ENCODE peak calls at places on chromosomes 2 and 18, in five cellular contexts. F is fibroblast of lung, U is MM.1S, G is HCT116, Z is dorsolateral prefrontal cortex. T is an unnamed sample.

GRCh38 chr2:23289671-23290070 is 95.3 kb upstream of the KLHL29 start:
- DNase-seq in Z (no peak), F (no peak), G (no peak), U (no peak), T (no peak)

GRCh38 chr2:163157891-163158511 is 319.4 kb upstream of the KCNH7 start:
- DNase-seq in F (peak), Z (no peak), G (no peak), U (no peak), T (no peak)

GRCh38 chr2:226601881-226602280 is 197.7 kb downstream of the IRS1 start:
- DNase-seq in U (no peak), Z (no peak), G (no peak), F (peak), T (no peak)

GRCh38 chr2:56380861-56381260 is 197.1 kb downstream of the CCDC85A start:
- DNase-seq in U (no peak), F (no peak), Z (no peak), G (no peak), T (no peak)

GRCh38 chr2:100013892-100014677 is 128.3 kb downstream of the AFF3 start:
- DNase-seq in U (no peak), F (peak), G (peak), Z (no peak), T (peak)

GRCh38 chr18:44895176-44895798 is 214.6 kb downstream of the SETBP1 start:
- DNase-seq in G (no peak), U (peak), Z (no peak), F (peak), T (no peak)

GRCh38 chr18:45164551-45164950 is 450.7 kb upstream of the SLC14A2 start:
- DNase-seq in F (peak), G (no peak), Z (no peak), U (no peak), T (no peak)

GRCh38 chr2:233385489-233386044 is 31.3 kb downstream of the DGKD start:
- DNase-seq in Z (no peak), F (no peak), G (no peak), U (peak), T (no peak)

GRCh38 chr2:71831208-71831577 is 316.5 kb downstream of the CYP26B1 start:
- DNase-seq in Z (no peak), G (no peak), U (no peak), F (peak), T (peak)

GRCh38 chr2:10750610-10751009 is 29.2 kb downstream of the ATP6V1C2 start:
- DNase-seq in Z (no peak), U (no peak), F (peak), G (no peak), T (no peak)

GRCh38 chr18:80183273-80184050 is 63.9 kb downstream of the PARD6G start:
- DNase-seq in F (no peak), G (no peak), Z (no peak), U (no peak), T (no peak)

GRCh38 chr18:58364867-58365533 is 263.9 kb downstream of the ALPK2 start:
- DNase-seq in F (peak), U (no peak), G (no peak), Z (no peak), T (no peak)

GRCh38 chr2:8659735-8660492 is 21.9 kb upstream of the ID2 start:
- DNase-seq in G (no peak), U (no peak), Z (no peak), F (no peak), T (no peak)

GRCh38 chr2:45483997-45484396 is 127.1 kb downstream of the SRBD1 start:
- DNase-seq in Z (no peak), U (no peak), F (no peak), G (peak), T (no peak)

GRCh38 chr2:48450256-48450655 is 79.7 kb upstream of the STON1 start:
- DNase-seq in U (no peak), G (no peak), F (no peak), Z (no peak), T (no peak)

GRCh38 chr2:48448274-48449061 is 81.5 kb upstream of the STON1 start:
- DNase-seq in U (peak), Z (no peak), F (peak), G (no peak), T (no peak)

GRCh38 chr2:48444404-48444803 is 85.5 kb upstream of the STON1 start:
- DNase-seq in F (no peak), U (peak), Z (no peak), G (no peak), T (no peak)

GRCh38 chr2:48442610-48443360 is 87.2 kb upstream of the STON1 start:
- DNase-seq in F (no peak), G (no peak), U (no peak), Z (no peak), T (no peak)

DNA sequence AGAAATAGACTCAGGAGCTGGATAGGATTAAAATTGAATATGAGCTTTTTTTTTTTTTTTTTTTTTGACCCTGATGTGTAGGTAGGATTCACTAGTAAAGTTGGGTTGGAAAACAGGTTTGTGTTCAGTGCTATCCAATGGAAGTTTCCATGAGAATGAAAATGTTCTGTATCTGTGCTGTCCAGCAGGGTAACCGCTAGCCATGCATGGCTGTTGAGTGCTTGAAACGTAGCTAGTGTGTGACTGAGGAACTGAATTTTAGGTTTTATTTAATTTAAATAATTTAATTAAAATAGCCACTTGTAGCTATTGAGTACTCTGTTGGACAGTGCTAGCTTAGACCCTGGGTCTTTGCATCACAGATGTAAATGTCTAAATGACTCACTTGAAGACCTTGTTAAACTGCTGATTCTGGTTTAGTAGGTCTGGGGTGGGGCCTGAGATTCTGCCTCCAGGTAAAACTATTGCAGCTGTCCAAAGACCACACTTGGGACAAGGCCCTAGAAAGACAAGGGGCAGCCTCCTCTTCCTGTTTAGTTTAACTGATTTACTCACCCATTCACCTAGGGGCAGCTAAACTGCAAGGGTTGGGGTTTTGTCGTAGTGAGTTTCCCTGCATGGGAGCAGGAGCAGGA is 84.7 kb upstream of the STON1 start:
- DNase-seq in Z (no peak), U (no peak), G (no peak), F (no peak), T (no peak)
- H3K4me3 ChIP-seq in Z (no peak), U (no peak), G (no peak), F (no peak), T (no peak)

DNA sequence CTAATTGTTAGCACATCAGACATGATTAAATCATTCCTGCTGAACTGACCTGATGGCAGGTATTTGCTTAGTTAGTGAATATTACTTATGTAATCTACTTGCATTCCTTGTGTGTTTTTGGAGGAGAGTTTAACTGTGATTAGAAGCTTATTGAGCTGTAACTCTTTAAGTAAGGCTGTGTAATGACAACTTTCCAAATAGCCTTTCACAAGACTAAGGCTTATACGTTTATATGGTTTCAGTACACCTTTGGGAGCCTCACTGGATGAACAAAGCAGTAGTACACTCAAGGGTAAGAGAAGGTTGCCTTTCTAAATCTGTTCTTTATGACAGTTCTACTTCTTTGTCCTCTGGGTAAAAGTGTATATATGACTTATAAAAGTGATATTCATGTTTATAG is 4.3 kb downstream of the ITPRID2 start:
- DNase-seq in F (no peak), G (no peak), U (no peak), Z (no peak), T (no peak)
- H3K4me3 ChIP-seq in F (peak), G (peak), U (no peak), Z (peak), T (peak)

GRCh38 chr2:36677995-36678605 is 18.4 kb upstream of the VIT start:
- DNase-seq in F (peak), Z (no peak), G (no peak), U (no peak), T (no peak)

GRCh38 chr2:36676364-36676763 is 20.1 kb upstream of the VIT start:
- DNase-seq in U (no peak), Z (no peak), F (no peak), G (no peak), T (no peak)

GRCh38 chr2:36678856-36679255 is 17.7 kb upstream of the VIT start:
- DNase-seq in G (no peak), Z (no peak), F (no peak), U (no peak), T (no peak)

GRCh38 chr2:36675579-36675978 is 20.9 kb upstream of the VIT start:
- DNase-seq in G (no peak), U (no peak), F (no peak), Z (no peak), T (no peak)

GRCh38 chr2:36677386-36677785 is 19.1 kb upstream of the VIT start:
- DNase-seq in G (no peak), U (peak), Z (no peak), F (no peak), T (no peak)
- H3K4me3 ChIP-seq in G (no peak), U (no peak), Z (no peak), F (no peak), T (no peak)

DNA sequence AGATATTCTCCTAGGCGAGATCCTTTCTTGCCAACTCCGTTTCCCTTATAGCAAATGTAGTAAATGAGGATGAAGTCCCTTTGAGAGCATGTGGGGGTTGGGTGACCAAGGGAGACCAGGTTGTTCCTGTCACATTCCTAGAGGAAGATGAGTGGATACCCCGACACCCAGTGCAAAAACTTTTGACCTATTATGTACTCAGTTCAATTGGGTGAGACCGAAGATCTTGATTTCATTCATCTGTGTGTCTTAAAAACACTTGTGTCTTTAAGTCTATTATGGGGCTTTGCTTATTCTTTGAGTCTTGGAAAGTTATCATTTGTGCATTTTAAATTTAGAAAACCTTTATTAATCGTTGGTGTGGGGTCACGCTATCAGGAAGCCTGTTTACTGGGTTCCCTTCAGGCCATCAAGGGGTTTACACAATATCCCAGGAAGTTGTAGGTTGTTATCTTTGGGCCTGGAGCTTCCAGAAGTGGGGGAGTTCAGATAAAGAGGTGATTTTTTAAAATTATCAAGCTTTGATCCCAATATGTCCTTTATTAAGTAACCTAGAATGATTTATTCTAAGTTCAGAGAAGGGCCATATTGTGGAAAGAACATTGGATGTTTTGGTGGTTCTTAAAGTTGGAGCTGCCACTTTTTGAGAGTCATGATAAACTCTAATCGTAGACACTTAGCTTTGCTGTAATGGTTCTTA is 2.8 kb downstream of the RHOB start:
- DNase-seq in Z (no peak), U (no peak), F (peak), G (no peak), T (no peak)
- H3K4me3 ChIP-seq in Z (peak), U (no peak), F (peak), G (no peak), T (peak)

GRCh38 chr18:21741511-21742322 is 1.1 kb downstream of the MIB1 start:
- DNase-seq in Z (no peak), F (peak), G (no peak), U (peak), T (no peak)

GRCh38 chr18:21742323-21742687 is 1.7 kb downstream of the MIB1 start:
- DNase-seq in Z (no peak), F (peak), U (no peak), G (no peak), T (no peak)

GRCh38 chr18:21740724-21741510 is at the start of gene MIB1:
- DNase-seq in F (no peak), G (peak), U (no peak), Z (no peak), T (no peak)

GRCh38 chr18:21740474-21740723 is 193 bp upstream of the MIB1 start:
- DNase-seq in G (no peak), Z (peak), U (peak), F (peak), T (peak)

GRCh38 chr18:21739604-21740473 is 753 bp upstream of the MIB1 start:
- DNase-seq in F (no peak), U (no peak), Z (no peak), G (no peak), T (no peak)
- H3K4me3 ChIP-seq in F (no peak), U (peak), Z (peak), G (peak), T (peak)

GRCh38 chr2:86337235-86338099 is at the start of gene REEP1:
- DNase-seq in G (no peak), U (peak), F (peak), Z (no peak), T (no peak)
- H3K4me3 ChIP-seq in G (peak), U (peak), F (no peak), Z (peak), T (peak)

GRCh38 chr2:20030224-20030623 is 17.8 kb upstream of the MATN3 start:
- DNase-seq in F (no peak), U (no peak), Z (no peak), G (no peak), T (no peak)
- H3K4me3 ChIP-seq in F (no peak), U (no peak), Z (no peak), G (no peak), T (no peak)

GRCh38 chr18:59918320-59918755 is 18.5 kb downstream of the PMAIP1 start:
- DNase-seq in G (peak), F (peak), Z (no peak), U (no peak), T (peak)
- H3K4me3 ChIP-seq in G (no peak), F (no peak), Z (no peak), U (no peak), T (no peak)

T was measured in retinal pigment epithelial cell.